ENCODE peak calls at places on chromosomes 2 and 18, in four cellular contexts. One of them, this sample, is unnamed.
A peak's percentile ranks its signal among the peaks of the same experiment; 100 is the strongest.

GRCh38 chr2:96353032-96353561 is 17.5 kb downstream of the NCAPH start:
- DNase-seq in K562: peak; percentile 76
- DNase-seq in trophoblast cell: no peak
- DNase-seq in kidney: peak; percentile 92
- DNase-seq in this sample: peak; percentile 76

GRCh38 chr2:142880275-142880674 is 2.8 kb downstream of the KYNU start:
- DNase-seq in K562: no peak
- DNase-seq in trophoblast cell: peak; percentile 70
- DNase-seq in kidney: no peak
- DNase-seq in this sample: no peak

GRCh38 chr2:215782965-215783364 is 230.4 kb downstream of the MREG start:
- DNase-seq in kidney: no peak
- DNase-seq in K562: no peak
- DNase-seq in trophoblast cell: no peak
- DNase-seq in this sample: no peak

GRCh38 chr2:230721712-230722111 is 9.1 kb downstream of the CAB39 start:
- DNase-seq in trophoblast cell: no peak
- DNase-seq in K562: no peak
- DNase-seq in kidney: no peak
- DNase-seq in this sample: no peak

GRCh38 chr2:150569761-150570160 is 82.3 kb upstream of the RND3 start:
- DNase-seq in trophoblast cell: no peak
- DNase-seq in kidney: no peak
- DNase-seq in K562: no peak
- DNase-seq in this sample: no peak

GRCh38 chr2:20541651-20542050 is 94.8 kb downstream of the RHOB start:
- DNase-seq in kidney: no peak
- DNase-seq in trophoblast cell: no peak
- DNase-seq in K562: no peak
- DNase-seq in this sample: no peak

GRCh38 chr18:69843047-69843446 is 104.6 kb downstream of the CD226 start:
- DNase-seq in kidney: no peak
- DNase-seq in trophoblast cell: no peak
- DNase-seq in K562: no peak
- DNase-seq in this sample: no peak

GRCh38 chr2:30230479-30230854 is 867 bp upstream of the LBH start:
- DNase-seq in K562: peak; percentile 59
- DNase-seq in kidney: peak; percentile 81
- DNase-seq in trophoblast cell: no peak
- DNase-seq in this sample: peak; percentile 50

GRCh38 chr2:199485732-199486335 is 28.1 kb upstream of the SATB2 start:
- DNase-seq in K562: peak; percentile 61
- DNase-seq in trophoblast cell: peak; percentile 40
- DNase-seq in kidney: no peak
- DNase-seq in this sample: no peak

GRCh38 chr18:5430131-5430530 is 113.7 kb downstream of the EPB41L3 start:
- DNase-seq in trophoblast cell: no peak
- DNase-seq in K562: no peak
- DNase-seq in kidney: no peak
- DNase-seq in this sample: no peak

GRCh38 chr2:26598336-26599006 is 42.7 kb downstream of the CIB4 start:
- DNase-seq in kidney: peak; percentile 48
- DNase-seq in trophoblast cell: no peak
- DNase-seq in K562: no peak
- DNase-seq in this sample: no peak

GRCh38 chr2:46094689-46095088 is 202.5 kb upstream of the EPAS1 start:
- DNase-seq in trophoblast cell: no peak
- DNase-seq in K562: no peak
- DNase-seq in kidney: no peak
- DNase-seq in this sample: no peak

GRCh38 chr2:73208258-73208657 is 5.8 kb upstream of the SMYD5 start:
- DNase-seq in kidney: no peak
- DNase-seq in K562: no peak
- DNase-seq in trophoblast cell: no peak
- DNase-seq in this sample: no peak

GRCh38 chr2:17518212-17519154 is at the start of gene RAD51AP2:
- DNase-seq in K562: peak; percentile 89
- DNase-seq in trophoblast cell: peak; percentile 48
- DNase-seq in kidney: peak; percentile 87
- DNase-seq in this sample: peak; percentile 88

GRCh38 chr18:48781041-48781989 is 169.4 kb downstream of the SMAD7 start:
- DNase-seq in kidney: peak; percentile 98
- DNase-seq in trophoblast cell: no peak
- DNase-seq in K562: peak; percentile 89
- DNase-seq in this sample: peak; percentile 100

GRCh38 chr2:98648451-98648850 is 40.1 kb downstream of the UNC50 start:
- DNase-seq in kidney: no peak
- DNase-seq in K562: no peak
- DNase-seq in trophoblast cell: no peak
- DNase-seq in this sample: no peak

GRCh38 chr18:35415511-35416427 is 38.6 kb upstream of the ZNF396 start:
- DNase-seq in kidney: no peak
- DNase-seq in K562: no peak
- DNase-seq in trophoblast cell: peak; percentile 14
- DNase-seq in this sample: no peak

GRCh38 chr2:143261986-143262784 is 133.0 kb downstream of the ARHGAP15 start:
- DNase-seq in K562: no peak
- DNase-seq in kidney: no peak
- DNase-seq in trophoblast cell: no peak
- DNase-seq in this sample: no peak

GRCh38 chr2:132460781-132461180 is 44.2 kb downstream of the GPR39 start:
- DNase-seq in K562: no peak
- DNase-seq in trophoblast cell: no peak
- DNase-seq in kidney: no peak
- DNase-seq in this sample: no peak

GRCh38 chr2:25310965-25311865 is 30.5 kb downstream of the DNMT3A start:
- DNase-seq in trophoblast cell: no peak
- DNase-seq in K562: peak; percentile 51
- DNase-seq in kidney: peak; percentile 90
- DNase-seq in this sample: peak; percentile 77
- H3K4me1 ChIP-seq in trophoblast cell: peaks cover 9% of the 10 kb centered on the region
- H3K4me1 ChIP-seq in K562: peaks cover 37% of the 10 kb centered on the region
- H3K4me1 ChIP-seq in kidney: peaks cover 48% of the 10 kb centered on the region
- H3K4me1 ChIP-seq in this sample: peaks cover 21% of the 10 kb centered on the region

GRCh38 chr2:236971131-236971850 is 114.4 kb upstream of the COPS8 start:
- DNase-seq in kidney: no peak
- DNase-seq in K562: no peak
- DNase-seq in trophoblast cell: no peak
- DNase-seq in this sample: no peak
- H3K4me1 ChIP-seq in kidney: peaks cover 11% of the 10 kb centered on the region
- H3K4me1 ChIP-seq in K562: no peaks in the 10 kb centered on the region
- H3K4me1 ChIP-seq in trophoblast cell: peaks cover 19% of the 10 kb centered on the region
- H3K4me1 ChIP-seq in this sample: peaks cover 3% of the 10 kb centered on the region

GRCh38 chr18:74482697-74483096 is 13.5 kb upstream of the CNDP2 start:
- DNase-seq in kidney: no peak
- DNase-seq in K562: no peak
- DNase-seq in trophoblast cell: no peak
- DNase-seq in this sample: no peak
- H3K4me1 ChIP-seq in kidney: peaks cover 4% of the 10 kb centered on the region
- H3K4me1 ChIP-seq in K562: peaks cover 11% of the 10 kb centered on the region
- H3K4me1 ChIP-seq in trophoblast cell: no peaks in the 10 kb centered on the region
- H3K4me1 ChIP-seq in this sample: no peaks in the 10 kb centered on the region

GRCh38 chr18:29164993-29165599 is 988.2 kb upstream of the CDH2 start:
- DNase-seq in K562: no peak
- DNase-seq in trophoblast cell: peak; percentile 38
- DNase-seq in kidney: no peak
- DNase-seq in this sample: no peak
- H3K4me1 ChIP-seq in K562: no peaks in the 10 kb centered on the region
- H3K4me1 ChIP-seq in trophoblast cell: no peaks in the 10 kb centered on the region
- H3K4me1 ChIP-seq in kidney: no peaks in the 10 kb centered on the region
- H3K4me1 ChIP-seq in this sample: no peaks in the 10 kb centered on the region

DNA sequence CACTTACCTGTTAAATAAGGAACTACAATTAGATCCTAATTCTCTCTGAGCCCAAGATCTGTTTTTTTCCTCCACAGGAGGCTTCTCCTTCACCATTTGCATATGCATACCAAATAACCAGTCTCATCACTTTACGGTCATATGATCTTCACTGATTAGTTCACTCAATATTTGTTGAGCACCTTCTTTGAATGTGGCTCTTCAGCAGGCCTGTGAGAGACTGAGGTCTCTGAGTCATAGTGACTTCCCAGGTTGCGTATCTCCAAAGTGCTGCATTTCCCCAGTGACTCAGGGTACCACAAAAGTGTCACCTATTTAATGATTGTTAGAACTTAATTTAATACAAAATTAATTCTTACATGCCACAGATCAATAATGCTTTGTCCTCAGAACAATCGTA is 108.8 kb upstream of the TRIB2 start:
- DNase-seq in kidney: no peak
- DNase-seq in trophoblast cell: no peak
- DNase-seq in K562: no peak
- DNase-seq in this sample: no peak
- H3K4me1 ChIP-seq in kidney: peaks cover 2% of the 10 kb centered on the region
- H3K4me1 ChIP-seq in trophoblast cell: no peaks in the 10 kb centered on the region
- H3K4me1 ChIP-seq in K562: peaks cover 5% of the 10 kb centered on the region
- H3K4me1 ChIP-seq in this sample: no peaks in the 10 kb centered on the region

This sample was measured in right cardiac atrium.